ENCODE peak calls at places on chromosome 4, in five cellular contexts. One of them, this sample, is unnamed.

GRCh38 chr4:48139688-48140087 is 5.6 kb upstream of the TXK start:
- DNase-seq in neuronal stem cell: no peak
- DNase-seq in H9: no peak
- DNase-seq in trophoblast cell: no peak
- DNase-seq in mesenchymal stem cell: peak
- DNase-seq in this sample: no peak

GRCh38 chr4:76585897-76586360 is 150.9 kb downstream of the SHROOM3 start:
- DNase-seq in neuronal stem cell: peak
- DNase-seq in H9: peak
- DNase-seq in trophoblast cell: peak
- DNase-seq in mesenchymal stem cell: peak
- DNase-seq in this sample: peak

GRCh38 chr4:158782539-158783360 is 13.9 kb downstream of the FNIP2 start:
- DNase-seq in neuronal stem cell: no peak
- DNase-seq in H9: no peak
- DNase-seq in trophoblast cell: no peak
- DNase-seq in mesenchymal stem cell: no peak
- DNase-seq in this sample: no peak

GRCh38 chr4:77911091-77911490 is 48.5 kb downstream of the MRPL1 start:
- DNase-seq in neuronal stem cell: no peak
- DNase-seq in H9: no peak
- DNase-seq in trophoblast cell: no peak
- DNase-seq in mesenchymal stem cell: no peak
- DNase-seq in this sample: no peak

GRCh38 chr4:16082424-16083216 is 1.2 kb downstream of the PROM1 start:
- DNase-seq in neuronal stem cell: peak
- DNase-seq in H9: peak
- DNase-seq in trophoblast cell: peak
- DNase-seq in mesenchymal stem cell: peak
- DNase-seq in this sample: peak

GRCh38 chr4:10185518-10186227 is 69.1 kb upstream of the WDR1 start:
- DNase-seq in neuronal stem cell: no peak
- DNase-seq in H9: no peak
- DNase-seq in trophoblast cell: peak
- DNase-seq in mesenchymal stem cell: no peak
- DNase-seq in this sample: no peak

GRCh38 chr4:66284991-66285451 is 614.7 kb upstream of the EPHA5 start:
- DNase-seq in neuronal stem cell: no peak
- DNase-seq in H9: no peak
- DNase-seq in trophoblast cell: no peak
- DNase-seq in mesenchymal stem cell: no peak
- DNase-seq in this sample: no peak

GRCh38 chr4:47031713-47032404 is 492 bp downstream of the GABRB1 start:
- DNase-seq in neuronal stem cell: no peak
- DNase-seq in H9: no peak
- DNase-seq in trophoblast cell: peak
- DNase-seq in mesenchymal stem cell: no peak
- DNase-seq in this sample: no peak

GRCh38 chr4:144582105-144582850 is 63.7 kb upstream of the HHIP start:
- DNase-seq in neuronal stem cell: no peak
- DNase-seq in H9: no peak
- DNase-seq in trophoblast cell: no peak
- DNase-seq in mesenchymal stem cell: no peak
- DNase-seq in this sample: no peak

GRCh38 chr4:163767993-163768392 is 273.5 kb downstream of the TMA16 start:
- DNase-seq in neuronal stem cell: no peak
- DNase-seq in H9: no peak
- DNase-seq in trophoblast cell: no peak
- DNase-seq in mesenchymal stem cell: no peak
- DNase-seq in this sample: no peak

GRCh38 chr4:152294331-152294730 is 241.6 kb downstream of the FBXW7 start:
- DNase-seq in neuronal stem cell: no peak
- DNase-seq in H9: no peak
- DNase-seq in trophoblast cell: no peak
- DNase-seq in mesenchymal stem cell: no peak
- DNase-seq in this sample: no peak

GRCh38 chr4:168832746-168833575 is 177.1 kb downstream of the CBR4 start:
- DNase-seq in neuronal stem cell: no peak
- DNase-seq in H9: peak
- DNase-seq in trophoblast cell: peak
- DNase-seq in mesenchymal stem cell: peak
- DNase-seq in this sample: no peak

GRCh38 chr4:140635606-140636005 is 66.8 kb upstream of the UCP1 start:
- DNase-seq in neuronal stem cell: no peak
- DNase-seq in H9: peak
- DNase-seq in trophoblast cell: peak
- DNase-seq in mesenchymal stem cell: no peak
- DNase-seq in this sample: no peak

GRCh38 chr4:110249687-110250387 is 51.4 kb upstream of the ELOVL6 start:
- DNase-seq in neuronal stem cell: no peak
- DNase-seq in H9: no peak
- DNase-seq in trophoblast cell: no peak
- DNase-seq in mesenchymal stem cell: no peak
- DNase-seq in this sample: no peak

GRCh38 chr4:874071-874470 is 48.1 kb upstream of the CPLX1 start:
- DNase-seq in neuronal stem cell: no peak
- DNase-seq in H9: no peak
- DNase-seq in trophoblast cell: peak
- DNase-seq in mesenchymal stem cell: no peak
- DNase-seq in this sample: no peak

GRCh38 chr4:877502-877901 is 51.6 kb upstream of the CPLX1 start:
- DNase-seq in neuronal stem cell: no peak
- DNase-seq in H9: no peak
- DNase-seq in trophoblast cell: no peak
- DNase-seq in mesenchymal stem cell: no peak
- DNase-seq in this sample: no peak

GRCh38 chr4:874971-875817 is 49.3 kb upstream of the CPLX1 start:
- DNase-seq in neuronal stem cell: no peak
- DNase-seq in H9: no peak
- DNase-seq in trophoblast cell: no peak
- DNase-seq in mesenchymal stem cell: no peak
- DNase-seq in this sample: no peak

GRCh38 chr4:876780-877179 is 50.9 kb upstream of the CPLX1 start:
- DNase-seq in neuronal stem cell: no peak
- DNase-seq in H9: peak
- DNase-seq in trophoblast cell: peak
- DNase-seq in mesenchymal stem cell: no peak
- DNase-seq in this sample: no peak

DNA sequence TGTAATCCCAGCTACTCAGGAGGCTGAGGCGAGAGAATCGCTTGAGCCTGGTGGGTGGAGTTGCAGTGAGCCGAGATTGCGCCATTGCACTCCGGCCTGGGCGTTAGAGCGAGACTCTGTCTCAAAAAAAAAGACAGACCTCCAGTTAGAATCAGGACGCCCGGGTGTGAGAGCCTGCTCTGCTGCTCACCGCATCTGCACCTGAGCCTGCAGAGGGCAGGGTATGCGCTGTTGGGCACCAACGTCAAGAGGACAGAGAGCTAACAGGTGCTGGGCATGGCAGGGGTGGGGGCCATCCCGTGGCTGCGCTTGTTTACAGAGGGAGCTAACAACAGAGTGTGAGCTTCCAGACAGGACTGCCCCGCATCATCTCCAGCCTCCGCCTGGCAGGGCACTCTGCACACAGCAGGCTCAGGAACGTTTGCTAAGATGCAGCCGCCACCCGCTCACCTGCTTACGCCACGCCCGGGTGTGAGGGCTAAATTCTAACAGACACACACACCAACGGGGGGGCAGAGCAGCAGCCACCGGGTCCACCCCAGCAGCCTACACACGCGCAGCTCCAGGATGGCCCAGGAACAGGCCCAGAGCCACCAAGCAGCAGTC is 50.0 kb upstream of the CPLX1 start:
- DNase-seq in neuronal stem cell: no peak
- DNase-seq in H9: no peak
- DNase-seq in trophoblast cell: no peak
- DNase-seq in mesenchymal stem cell: no peak
- DNase-seq in this sample: no peak
- H4K8ac ChIP-seq in neuronal stem cell: peak
- H4K8ac ChIP-seq in H9: no peak
- H4K8ac ChIP-seq in trophoblast cell: no peak
- H4K8ac ChIP-seq in mesenchymal stem cell: no peak
- H4K8ac ChIP-seq in this sample: no peak

DNA sequence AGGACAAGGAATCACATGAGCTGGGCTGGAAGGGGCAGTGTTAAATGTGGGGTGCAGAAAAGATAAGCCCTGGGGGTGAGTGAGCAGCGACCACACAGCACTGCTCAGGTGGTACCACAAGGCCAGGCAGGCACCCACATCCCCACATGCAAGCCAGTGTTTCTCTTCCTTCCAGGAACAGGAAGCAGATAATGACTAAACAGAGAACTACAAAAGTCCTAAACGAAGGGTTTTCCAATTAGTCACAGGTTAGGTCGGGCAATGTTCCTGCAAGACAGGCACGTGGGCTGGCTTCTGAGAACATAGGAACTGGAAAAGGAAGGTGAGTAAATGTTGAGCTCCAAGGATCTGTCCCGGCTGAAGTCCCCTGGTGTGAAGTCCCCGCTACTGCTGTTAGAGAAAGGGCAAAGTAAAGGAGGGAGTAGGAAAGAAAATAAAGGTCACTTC is 19.5 kb downstream of the RELL1 start:
- DNase-seq in neuronal stem cell: no peak
- DNase-seq in H9: no peak
- DNase-seq in trophoblast cell: peak
- DNase-seq in mesenchymal stem cell: peak
- DNase-seq in this sample: no peak
- H2BK5ac ChIP-seq in neuronal stem cell: no peak
- H2BK5ac ChIP-seq in H9: no peak
- H2BK5ac ChIP-seq in trophoblast cell: no peak
- H2BK5ac ChIP-seq in mesenchymal stem cell: no peak
- H2BK5ac ChIP-seq in this sample: no peak

GRCh38 chr4:123568936-123569335 is 172.3 kb downstream of the SPRY1 start:
- DNase-seq in neuronal stem cell: no peak
- DNase-seq in H9: no peak
- DNase-seq in trophoblast cell: no peak
- DNase-seq in mesenchymal stem cell: peak
- DNase-seq in this sample: no peak

GRCh38 chr4:123577507-123577906 is 180.9 kb downstream of the SPRY1 start:
- DNase-seq in neuronal stem cell: no peak
- DNase-seq in H9: no peak
- DNase-seq in trophoblast cell: peak
- DNase-seq in mesenchymal stem cell: no peak
- DNase-seq in this sample: no peak

GRCh38 chr4:123578276-123579014 is 181.8 kb downstream of the SPRY1 start:
- DNase-seq in neuronal stem cell: no peak
- DNase-seq in H9: no peak
- DNase-seq in trophoblast cell: no peak
- DNase-seq in mesenchymal stem cell: no peak
- DNase-seq in this sample: no peak

GRCh38 chr4:123569541-123569940 is 172.9 kb downstream of the SPRY1 start:
- DNase-seq in neuronal stem cell: no peak
- DNase-seq in H9: no peak
- DNase-seq in trophoblast cell: no peak
- DNase-seq in mesenchymal stem cell: no peak
- DNase-seq in this sample: no peak

GRCh38 chr4:123573866-123574508 is 177.4 kb downstream of the SPRY1 start:
- DNase-seq in neuronal stem cell: no peak
- DNase-seq in H9: no peak
- DNase-seq in trophoblast cell: no peak
- DNase-seq in mesenchymal stem cell: no peak
- DNase-seq in this sample: no peak
- H2BK12ac ChIP-seq in neuronal stem cell: no peak
- H2BK12ac ChIP-seq in H9: no peak
- H2BK12ac ChIP-seq in trophoblast cell: no peak
- H2BK12ac ChIP-seq in mesenchymal stem cell: peak
- H2BK12ac ChIP-seq in this sample: no peak

GRCh38 chr4:147831452-147832192 is 99.7 kb downstream of the ARHGAP10 start:
- DNase-seq in neuronal stem cell: no peak
- DNase-seq in H9: no peak
- DNase-seq in trophoblast cell: peak
- DNase-seq in mesenchymal stem cell: peak
- DNase-seq in this sample: no peak

GRCh38 chr4:147833254-147833653 is 101.4 kb downstream of the ARHGAP10 start:
- DNase-seq in neuronal stem cell: no peak
- DNase-seq in H9: no peak
- DNase-seq in trophoblast cell: peak
- DNase-seq in mesenchymal stem cell: peak
- DNase-seq in this sample: no peak

GRCh38 chr4:147836807-147837206 is 104.9 kb downstream of the ARHGAP10 start:
- DNase-seq in neuronal stem cell: no peak
- DNase-seq in H9: no peak
- DNase-seq in trophoblast cell: no peak
- DNase-seq in mesenchymal stem cell: no peak
- DNase-seq in this sample: no peak

GRCh38 chr4:147833741-147834140 is 101.9 kb downstream of the ARHGAP10 start:
- DNase-seq in neuronal stem cell: no peak
- DNase-seq in H9: no peak
- DNase-seq in trophoblast cell: no peak
- DNase-seq in mesenchymal stem cell: no peak
- DNase-seq in this sample: no peak

GRCh38 chr4:147834480-147834879 is 102.6 kb downstream of the ARHGAP10 start:
- DNase-seq in neuronal stem cell: no peak
- DNase-seq in H9: no peak
- DNase-seq in trophoblast cell: no peak
- DNase-seq in mesenchymal stem cell: no peak
- DNase-seq in this sample: no peak
- H4K8ac ChIP-seq in neuronal stem cell: no peak
- H4K8ac ChIP-seq in H9: no peak
- H4K8ac ChIP-seq in trophoblast cell: no peak
- H4K8ac ChIP-seq in mesenchymal stem cell: no peak
- H4K8ac ChIP-seq in this sample: no peak